ENCODE peak calls at places on chromosomes 2 and 18, in eight cellular contexts. One of them, this sample, is unnamed.

GRCh38 chr2:55862269-55862668 is 61.3 kb downstream of the EFEMP1 start:
- DNase-seq in A549: peak
- DNase-seq in HCT116: no peak
- DNase-seq in foreskin fibroblast: peak
- DNase-seq in astrocyte of the spinal cord: peak
- DNase-seq in cardiac muscle cell: peak
- DNase-seq in A673: peak
- DNase-seq in PC-3: peak
- DNase-seq in this sample: peak

GRCh38 chr18:57837917-57838548 is 34.9 kb upstream of the ATP8B1 start:
- DNase-seq in A549: no peak
- DNase-seq in HCT116: no peak
- DNase-seq in foreskin fibroblast: no peak
- DNase-seq in astrocyte of the spinal cord: peak
- DNase-seq in cardiac muscle cell: peak
- DNase-seq in A673: no peak
- DNase-seq in PC-3: no peak
- DNase-seq in this sample: no peak

GRCh38 chr2:39124770-39125075 is 3.9 kb upstream of the SOS1 start:
- DNase-seq in A549: no peak
- DNase-seq in HCT116: no peak
- DNase-seq in foreskin fibroblast: no peak
- DNase-seq in astrocyte of the spinal cord: no peak
- DNase-seq in cardiac muscle cell: no peak
- DNase-seq in A673: no peak
- DNase-seq in PC-3: no peak
- DNase-seq in this sample: no peak

GRCh38 chr2:108215794-108216211 is 24.0 kb upstream of the SULT1C3 start:
- DNase-seq in A549: peak
- DNase-seq in HCT116: peak
- DNase-seq in foreskin fibroblast: peak
- DNase-seq in astrocyte of the spinal cord: peak
- DNase-seq in cardiac muscle cell: peak
- DNase-seq in A673: peak
- DNase-seq in PC-3: peak
- DNase-seq in this sample: peak

GRCh38 chr2:239245872-239246701 is 154.7 kb downstream of the HDAC4 start:
- DNase-seq in A549: no peak
- DNase-seq in HCT116: no peak
- DNase-seq in foreskin fibroblast: no peak
- DNase-seq in astrocyte of the spinal cord: no peak
- DNase-seq in cardiac muscle cell: no peak
- DNase-seq in A673: no peak
- DNase-seq in PC-3: no peak
- DNase-seq in this sample: peak

GRCh38 chr2:173184031-173185004 is 108.7 kb downstream of the MAP3K20 start:
- DNase-seq in A549: peak
- DNase-seq in HCT116: peak
- DNase-seq in foreskin fibroblast: peak
- DNase-seq in astrocyte of the spinal cord: peak
- DNase-seq in cardiac muscle cell: peak
- DNase-seq in A673: peak
- DNase-seq in PC-3: peak
- DNase-seq in this sample: peak

GRCh38 chr2:119333360-119333759 is 33.3 kb downstream of the C2orf76 start:
- DNase-seq in A549: peak
- DNase-seq in HCT116: no peak
- DNase-seq in foreskin fibroblast: no peak
- DNase-seq in astrocyte of the spinal cord: no peak
- DNase-seq in cardiac muscle cell: peak
- DNase-seq in A673: no peak
- DNase-seq in PC-3: peak
- DNase-seq in this sample: no peak

GRCh38 chr18:11224166-11224565 is 74.8 kb upstream of the PIEZO2 start:
- DNase-seq in A549: no peak
- DNase-seq in HCT116: no peak
- DNase-seq in foreskin fibroblast: peak
- DNase-seq in astrocyte of the spinal cord: no peak
- DNase-seq in cardiac muscle cell: no peak
- DNase-seq in A673: no peak
- DNase-seq in PC-3: no peak
- DNase-seq in this sample: no peak

GRCh38 chr18:26765498-26765897 is 100.0 kb downstream of the AQP4 start:
- DNase-seq in A549: no peak
- DNase-seq in HCT116: no peak
- DNase-seq in foreskin fibroblast: no peak
- DNase-seq in astrocyte of the spinal cord: no peak
- DNase-seq in cardiac muscle cell: no peak
- DNase-seq in A673: no peak
- DNase-seq in PC-3: no peak
- DNase-seq in this sample: no peak

DNA sequence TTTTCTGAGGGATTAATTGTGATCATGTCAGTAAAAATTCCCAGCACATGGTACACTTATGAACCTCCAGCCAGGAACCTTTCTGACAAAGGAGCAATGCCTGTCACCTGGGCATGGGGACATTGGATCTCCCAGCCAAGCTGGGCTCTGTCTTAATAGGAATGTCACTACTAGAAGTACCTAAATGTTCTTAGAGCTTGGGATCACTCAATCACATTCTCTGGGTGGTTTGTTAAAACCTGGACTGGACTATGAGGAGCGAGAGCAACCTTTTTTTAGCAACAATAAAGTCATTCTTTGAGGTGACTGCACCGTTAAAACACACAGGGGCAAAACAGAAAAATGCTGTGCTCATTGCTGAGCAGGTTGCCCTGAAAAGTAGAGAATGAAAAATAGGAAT is 6.4 kb upstream of the PPP1CB start:
- DNase-seq in A549: no peak
- DNase-seq in HCT116: no peak
- DNase-seq in foreskin fibroblast: no peak
- DNase-seq in astrocyte of the spinal cord: no peak
- DNase-seq in cardiac muscle cell: no peak
- DNase-seq in A673: no peak
- DNase-seq in PC-3: no peak
- DNase-seq in this sample: no peak
- TF ChIP-seq CTCF in A549: no peak
- TF ChIP-seq CTCF in HCT116: no peak
- TF ChIP-seq CTCF in foreskin fibroblast: no peak
- TF ChIP-seq CTCF in astrocyte of the spinal cord: no peak
- TF ChIP-seq CTCF in cardiac muscle cell: no peak
- TF ChIP-seq CTCF in A673: no peak
- TF ChIP-seq CTCF in PC-3: no peak
- TF ChIP-seq CTCF in this sample: no peak

GRCh38 chr2:144462266-144462665 is 57.7 kb downstream of the ZEB2 start:
- DNase-seq in A549: no peak
- DNase-seq in HCT116: no peak
- DNase-seq in foreskin fibroblast: no peak
- DNase-seq in astrocyte of the spinal cord: no peak
- DNase-seq in cardiac muscle cell: no peak
- DNase-seq in A673: no peak
- DNase-seq in PC-3: no peak
- DNase-seq in this sample: no peak
- H3K4me3 ChIP-seq in A549: no peak
- H3K4me3 ChIP-seq in HCT116: no peak
- H3K4me3 ChIP-seq in foreskin fibroblast: no peak
- H3K4me3 ChIP-seq in astrocyte of the spinal cord: no peak
- H3K4me3 ChIP-seq in cardiac muscle cell: no peak
- H3K4me3 ChIP-seq in A673: no peak
- H3K4me3 ChIP-seq in PC-3: no peak
- H3K4me3 ChIP-seq in this sample: no peak

GRCh38 chr2:224058048-224058775 is 19.1 kb upstream of the SERPINE2 start:
- DNase-seq in A549: no peak
- DNase-seq in HCT116: no peak
- DNase-seq in foreskin fibroblast: no peak
- DNase-seq in astrocyte of the spinal cord: no peak
- DNase-seq in cardiac muscle cell: no peak
- DNase-seq in A673: no peak
- DNase-seq in PC-3: no peak
- DNase-seq in this sample: no peak
- TF ChIP-seq CTCF in A549: no peak
- TF ChIP-seq CTCF in HCT116: peak
- TF ChIP-seq CTCF in foreskin fibroblast: no peak
- TF ChIP-seq CTCF in astrocyte of the spinal cord: no peak
- TF ChIP-seq CTCF in cardiac muscle cell: peak
- TF ChIP-seq CTCF in A673: no peak
- TF ChIP-seq CTCF in PC-3: peak
- TF ChIP-seq CTCF in this sample: peak

DNA sequence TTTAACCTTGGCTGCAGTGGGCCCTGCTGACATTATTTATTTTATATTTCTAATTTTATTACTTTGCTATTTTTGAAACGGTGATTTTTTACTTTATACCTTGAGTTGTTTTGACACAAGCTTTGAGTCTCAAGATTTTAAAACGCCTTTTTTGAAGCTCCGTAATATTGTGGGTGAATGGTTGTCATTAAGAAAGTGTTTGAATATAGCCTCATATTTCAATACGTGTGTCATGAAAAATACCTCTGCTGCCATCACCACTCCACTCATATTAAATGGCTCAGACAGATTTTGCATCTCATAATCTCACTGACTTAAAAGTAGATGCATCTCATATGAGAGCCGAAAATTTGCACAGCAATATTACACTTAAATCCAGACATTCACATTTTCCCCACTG is 106.6 kb downstream of the CTNNA2 start:
- DNase-seq in A549: no peak
- DNase-seq in HCT116: no peak
- DNase-seq in foreskin fibroblast: no peak
- DNase-seq in astrocyte of the spinal cord: no peak
- DNase-seq in cardiac muscle cell: no peak
- DNase-seq in A673: no peak
- DNase-seq in PC-3: no peak
- DNase-seq in this sample: no peak
- H3K4me3 ChIP-seq in A549: no peak
- H3K4me3 ChIP-seq in HCT116: no peak
- H3K4me3 ChIP-seq in foreskin fibroblast: no peak
- H3K4me3 ChIP-seq in astrocyte of the spinal cord: no peak
- H3K4me3 ChIP-seq in cardiac muscle cell: no peak
- H3K4me3 ChIP-seq in A673: no peak
- H3K4me3 ChIP-seq in PC-3: no peak
- H3K4me3 ChIP-seq in this sample: no peak

GRCh38 chr18:25223211-25223610 is 128.8 kb downstream of the ZNF521 start:
- DNase-seq in A549: no peak
- DNase-seq in HCT116: no peak
- DNase-seq in foreskin fibroblast: no peak
- DNase-seq in astrocyte of the spinal cord: no peak
- DNase-seq in cardiac muscle cell: no peak
- DNase-seq in A673: no peak
- DNase-seq in PC-3: no peak
- DNase-seq in this sample: no peak
- TF ChIP-seq CTCF in A549: no peak
- TF ChIP-seq CTCF in HCT116: no peak
- TF ChIP-seq CTCF in foreskin fibroblast: no peak
- TF ChIP-seq CTCF in astrocyte of the spinal cord: no peak
- TF ChIP-seq CTCF in cardiac muscle cell: no peak
- TF ChIP-seq CTCF in A673: no peak
- TF ChIP-seq CTCF in PC-3: no peak
- TF ChIP-seq CTCF in this sample: no peak

DNA sequence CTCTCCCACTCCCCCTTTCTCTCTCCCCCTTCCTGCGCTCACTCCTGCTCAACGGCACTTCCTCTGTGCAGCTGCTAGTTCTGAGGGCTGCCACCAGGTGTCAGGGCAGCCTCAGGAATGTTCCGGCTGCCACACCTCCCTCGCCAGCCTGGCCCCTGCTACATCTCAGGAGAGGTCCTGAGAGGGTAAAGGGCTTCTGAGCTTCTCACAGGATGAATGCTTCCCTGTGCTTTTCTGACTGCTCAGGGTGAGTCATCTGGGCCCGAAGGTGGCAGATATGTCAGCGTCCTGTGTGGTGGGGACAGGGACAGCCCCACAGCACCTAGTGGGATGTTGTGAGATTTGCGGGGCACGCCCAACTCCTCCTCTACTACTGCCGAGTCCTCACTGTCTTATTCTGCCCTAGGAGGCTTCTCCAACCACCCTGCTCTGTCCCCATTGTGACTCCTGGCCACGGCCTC is 49.0 kb downstream of the PLEKHB2 start:
- DNase-seq in A549: peak
- DNase-seq in HCT116: peak
- DNase-seq in foreskin fibroblast: peak
- DNase-seq in astrocyte of the spinal cord: peak
- DNase-seq in cardiac muscle cell: peak
- DNase-seq in A673: peak
- DNase-seq in PC-3: peak
- DNase-seq in this sample: peak
- H3K4me3 ChIP-seq in A549: no peak
- H3K4me3 ChIP-seq in HCT116: no peak
- H3K4me3 ChIP-seq in foreskin fibroblast: no peak
- H3K4me3 ChIP-seq in astrocyte of the spinal cord: no peak
- H3K4me3 ChIP-seq in cardiac muscle cell: no peak
- H3K4me3 ChIP-seq in A673: no peak
- H3K4me3 ChIP-seq in PC-3: no peak
- H3K4me3 ChIP-seq in this sample: no peak